ENCODE peak calls at places on chromosomes 4 and X, in four cellular contexts. A is Calu3; I is mesendoderm; B is effector CD4-positive, alpha-beta T cell. U is an unnamed sample.

GRCh38 chr4:48334236-48334635 is 7.1 kb upstream of the SLAIN2 start:
- DNase-seq in A (no peak), I (no peak), B (no peak), U (no peak)

GRCh38 chr4:56937262-56937661 is 29.6 kb downstream of the REST start:
- DNase-seq in A (no peak), I (no peak), B (no peak), U (no peak)

GRCh38 chr4:38923746-38924145 is 56.1 kb downstream of the FAM114A1 start:
- DNase-seq in I (no peak), B (no peak), A (no peak), U (no peak)

GRCh38 chr4:3655485-3656429 is 110.4 kb upstream of the ADRA2C start:
- DNase-seq in A (no peak), I (peak; percentile 42), B (no peak), U (no peak)

GRCh38 chr4:75344915-75345314 is 169.3 kb downstream of the RCHY1 start:
- DNase-seq in A (no peak), I (no peak), B (no peak), U (no peak)

GRCh38 chr4:118308306-118309030 is 44.3 kb downstream of the PRSS12 start:
- DNase-seq in B (no peak), I (no peak), A (no peak), U (no peak)

GRCh38 chr4:8649631-8650261 is 57.2 kb downstream of the CPZ start:
- DNase-seq in A (no peak), B (no peak), I (no peak), U (no peak)

GRCh38 chrX:155056877-155057792 is 13.8 kb downstream of the CMC4 start:
- DNase-seq in B (peak; percentile 31), A (peak; percentile 69), I (peak; percentile 85), U (no peak)

GRCh38 chr4:17762705-17763104 is 18.7 kb downstream of the FAM184B start:
- DNase-seq in I (peak; percentile 36), B (no peak), A (no peak), U (no peak)

GRCh38 chrX:41085105-41085882 is at the start of gene USP9X:
- DNase-seq in A (peak; percentile 90), I (peak; percentile 90), B (peak; percentile 84), U (peak; percentile 78)

GRCh38 chr4:184804621-184805020 is 21.1 kb downstream of the ACSL1 start:
- DNase-seq in B (no peak), I (no peak), A (no peak), U (no peak)

GRCh38 chr4:180057198-180057821 is 2185.9 kb upstream of the TENM3 start:
- DNase-seq in A (no peak), B (no peak), I (peak; percentile 66), U (no peak)

GRCh38 chr4:156620786-156621185 is 350.8 kb downstream of the PDGFC start:
- DNase-seq in I (no peak), B (no peak), A (no peak), U (no peak)

GRCh38 chr4:81565137-81565870 is 93.6 kb upstream of the RASGEF1B start:
- DNase-seq in I (peak; percentile 14), A (peak; percentile 48), B (no peak), U (peak; percentile 27)

GRCh38 chrX:118524344-118524743 is 28.7 kb downstream of the DOCK11 start:
- DNase-seq in B (no peak), I (no peak), A (no peak), U (no peak)

GRCh38 chrX:48782795-48783194 is 3.6 kb upstream of the GATA1 start:
- DNase-seq in B (no peak), A (no peak), I (no peak), U (no peak)

GRCh38 chr4:86967798-86968197 is 33.0 kb downstream of the AFF1 start:
- DNase-seq in B (no peak), I (no peak), A (no peak), U (no peak)

GRCh38 chr4:166169111-166169510 is 296.1 kb downstream of the TLL1 start:
- DNase-seq in A (no peak), I (peak; percentile 30), B (no peak), U (no peak)

GRCh38 chr4:189835505-189835904 is 105.2 kb upstream of the FRG1 start:
- DNase-seq in A (no peak), I (no peak), B (no peak), U (no peak)

GRCh38 chrX:140425712-140426395 is 79.0 kb downstream of the SOX3 start:
- DNase-seq in B (no peak), A (no peak), I (peak; percentile 61), U (no peak)

GRCh38 chrX:31130457-31131215 is 58.8 kb upstream of the FTHL17 start:
- DNase-seq in A (no peak), I (no peak), B (no peak), U (no peak)

GRCh38 chr4:72951628-72952027 is 117.9 kb downstream of the COX18 start:
- DNase-seq in A (no peak), I (no peak), B (no peak), U (no peak)

GRCh38 chr4:130632731-130633604 is 1537.0 kb downstream of the C4orf33 start:
- DNase-seq in I (peak; percentile 18), A (no peak), B (no peak), U (no peak)

GRCh38 chr4:179307297-179308136 is 1865.3 kb upstream of the AGA start:
- DNase-seq in A (peak; percentile 55), I (peak; percentile 71), B (no peak), U (no peak)

GRCh38 chrX:101550362-101550761 is at the start of gene ARMCX1:
- DNase-seq in B (no peak), A (peak; percentile 6), I (peak; percentile 65), U (peak; percentile 37)

GRCh38 chr4:24783506-24783905 is 11.9 kb upstream of the SOD3 start:
- DNase-seq in I (no peak), B (no peak), A (no peak), U (no peak)

GRCh38 chrX:104324871-104325585 is 70.3 kb upstream of the ESX1 start:
- DNase-seq in A (no peak), B (no peak), I (no peak), U (no peak)

GRCh38 chr4:1177274-1178141 is 5.1 kb upstream of the SPON2 start:
- DNase-seq in B (no peak), I (no peak), A (no peak), U (no peak)

GRCh38 chr4:140363558-140363957 is 9.9 kb upstream of the SCOC start:
- DNase-seq in A (no peak), B (no peak), I (no peak), U (no peak)

GRCh38 chrX:146090732-146091131 is 273.1 kb downstream of the SLITRK2 start:
- DNase-seq in B (no peak), A (no peak), I (no peak), U (no peak)

GRCh38 chr4:146545102-146545501 is 23.4 kb upstream of the SLC10A7 start:
- DNase-seq in I (peak; percentile 62), B (no peak), A (peak; percentile 17), U (no peak)

GRCh38 chr4:91963489-91963888 is 340.3 kb upstream of the GRID2 start:
- DNase-seq in A (no peak), I (no peak), B (no peak), U (no peak)

GRCh38 chrX:153454901-153455550 is 9.2 kb upstream of the TREX2 start:
- DNase-seq in B (no peak), I (no peak), A (no peak), U (no peak)

GRCh38 chr4:96352051-96352517 is 512.2 kb downstream of the PDHA2 start:
- DNase-seq in B (no peak), I (peak; percentile 67), A (peak; percentile 36), U (no peak)

GRCh38 chr4:184262901-184263300 is 45.2 kb upstream of the ENPP6 start:
- DNase-seq in A (no peak), I (no peak), B (no peak), U (no peak)

GRCh38 chr4:108240356-108240755 is 71.6 kb upstream of the LEF1 start:
- DNase-seq in A (no peak), I (no peak), B (no peak), U (no peak)

GRCh38 chr4:151853034-151853433 is 92.2 kb upstream of the GATB start:
- DNase-seq in B (no peak), A (no peak), I (no peak), U (no peak)

U was measured in amygdala.